ENCODE peak calls at places on chromosomes 2 and 18, in five cellular contexts. Z is HCT116, S is breast epithelium, T is SK-N-SH, G is body of pancreas. N is an unnamed sample.

GRCh38 chr2:140624188-140624587 is 1506.6 kb downstream of the LRP1B start:
- DNase-seq in Z (no peak), S (no peak), T (no peak), G (no peak), N (no peak)

GRCh38 chr2:71646028-71646427 is 192.7 kb downstream of the DYSF start:
- DNase-seq in Z (no peak), S (peak; percentile 84), T (no peak), G (no peak), N (peak; percentile 50)

GRCh38 chr2:158809816-158810215 is 14.7 kb downstream of the DAPL1 start:
- DNase-seq in Z (no peak), S (no peak), T (no peak), G (no peak), N (no peak)

GRCh38 chr2:20728114-20728758 is 61.3 kb downstream of the GDF7 start:
- DNase-seq in Z (no peak), S (no peak), T (no peak), G (no peak), N (peak; percentile 22)

GRCh38 chr2:127805491-127805890 is 5.5 kb downstream of the WDR33 start:
- DNase-seq in Z (no peak), S (no peak), T (no peak), G (no peak), N (no peak)

GRCh38 chr2:233210843-233211600 is 40.5 kb upstream of the ATG16L1 start:
- DNase-seq in Z (peak; percentile 62), S (peak; percentile 83), T (no peak), G (peak; percentile 48), N (no peak)

GRCh38 chr2:232871835-232872736 is 2.0 kb downstream of the SNORC start:
- DNase-seq in Z (no peak), S (peak; percentile 88), T (peak; percentile 16), G (peak; percentile 12), N (no peak)

GRCh38 chr18:61333746-61334490 is 688 bp downstream of the CDH20 start:
- DNase-seq in Z (no peak), S (no peak), T (peak; percentile 78), G (no peak), N (peak; percentile 21)

GRCh38 chr2:133418671-133419070 is 149.6 kb downstream of the NCKAP5 start:
- DNase-seq in Z (no peak), S (no peak), T (no peak), G (no peak), N (no peak)

GRCh38 chr2:18754286-18754685 is 164.9 kb upstream of the NT5C1B start:
- DNase-seq in Z (no peak), S (no peak), T (no peak), G (no peak), N (no peak)

GRCh38 chr2:57703407-57703806 is 343.2 kb upstream of the VRK2 start:
- DNase-seq in Z (no peak), S (no peak), T (no peak), G (no peak), N (no peak)

GRCh38 chr2:238938460-238939055 is 90.7 kb downstream of the TWIST2 start:
- DNase-seq in Z (no peak), S (peak; percentile 58), T (no peak), G (peak; percentile 42), N (no peak)

GRCh38 chr2:926259-926780 is 24.3 kb upstream of the SNTG2 start:
- DNase-seq in Z (no peak), S (no peak), T (no peak), G (no peak), N (no peak)

GRCh38 chr18:9707381-9708056 is 582 bp upstream of the RAB31 start:
- DNase-seq in Z (no peak), S (no peak), T (no peak), G (no peak), N (peak; percentile 48)
- H3K27ac ChIP-seq in Z (peak overlapping the region; percentile 63), S (peak overlapping the region; percentile 80), T (peak overlapping the region; percentile 57), G (peak overlapping the region; percentile 61), N (no peak overlapping the region)

GRCh38 chr2:46813046-46813445 is 102.6 kb downstream of the MCFD2 start:
- DNase-seq in Z (no peak), S (peak; percentile 17), T (peak; percentile 77), G (no peak), N (peak; percentile 76)
- H3K27ac ChIP-seq in Z (no peak overlapping the region), S (peak overlapping the region; percentile 79), T (peak overlapping the region; percentile 97), G (peak overlapping the region; percentile 17), N (no peak overlapping the region)

GRCh38 chr2:77831471-77831870 is 309.3 kb upstream of the LRRTM4 start:
- DNase-seq in Z (no peak), S (no peak), T (no peak), G (no peak), N (no peak)

GRCh38 chr2:77831878-77832277 is 309.7 kb upstream of the LRRTM4 start:
- DNase-seq in Z (no peak), S (no peak), T (no peak), G (no peak), N (no peak)

GRCh38 chr2:77834360-77835002 is 312.3 kb upstream of the LRRTM4 start:
- DNase-seq in Z (peak; percentile 4), S (no peak), T (no peak), G (no peak), N (no peak)

GRCh38 chr2:77831068-77831467 is 308.9 kb upstream of the LRRTM4 start:
- DNase-seq in Z (no peak), S (no peak), T (no peak), G (no peak), N (no peak)
- H3K27ac ChIP-seq in Z (no peak overlapping the region), S (no peak overlapping the region), T (no peak overlapping the region), G (no peak overlapping the region), N (no peak overlapping the region)

GRCh38 chr2:162265666-162266467 is 22.6 kb upstream of the FAP start:
- DNase-seq in Z (no peak), S (no peak), T (no peak), G (no peak), N (no peak)
- H3K27ac ChIP-seq in Z (no peak overlapping the region), S (no peak overlapping the region), T (no peak overlapping the region), G (no peak overlapping the region), N (no peak overlapping the region)

GRCh38 chr2:41464395-41464794 is 583.4 kb upstream of the PKDCC start:
- DNase-seq in Z (no peak), S (no peak), T (no peak), G (no peak), N (no peak)
- H3K27ac ChIP-seq in Z (no peak overlapping the region), S (no peak overlapping the region), T (no peak overlapping the region), G (no peak overlapping the region), N (no peak overlapping the region)

DNA sequence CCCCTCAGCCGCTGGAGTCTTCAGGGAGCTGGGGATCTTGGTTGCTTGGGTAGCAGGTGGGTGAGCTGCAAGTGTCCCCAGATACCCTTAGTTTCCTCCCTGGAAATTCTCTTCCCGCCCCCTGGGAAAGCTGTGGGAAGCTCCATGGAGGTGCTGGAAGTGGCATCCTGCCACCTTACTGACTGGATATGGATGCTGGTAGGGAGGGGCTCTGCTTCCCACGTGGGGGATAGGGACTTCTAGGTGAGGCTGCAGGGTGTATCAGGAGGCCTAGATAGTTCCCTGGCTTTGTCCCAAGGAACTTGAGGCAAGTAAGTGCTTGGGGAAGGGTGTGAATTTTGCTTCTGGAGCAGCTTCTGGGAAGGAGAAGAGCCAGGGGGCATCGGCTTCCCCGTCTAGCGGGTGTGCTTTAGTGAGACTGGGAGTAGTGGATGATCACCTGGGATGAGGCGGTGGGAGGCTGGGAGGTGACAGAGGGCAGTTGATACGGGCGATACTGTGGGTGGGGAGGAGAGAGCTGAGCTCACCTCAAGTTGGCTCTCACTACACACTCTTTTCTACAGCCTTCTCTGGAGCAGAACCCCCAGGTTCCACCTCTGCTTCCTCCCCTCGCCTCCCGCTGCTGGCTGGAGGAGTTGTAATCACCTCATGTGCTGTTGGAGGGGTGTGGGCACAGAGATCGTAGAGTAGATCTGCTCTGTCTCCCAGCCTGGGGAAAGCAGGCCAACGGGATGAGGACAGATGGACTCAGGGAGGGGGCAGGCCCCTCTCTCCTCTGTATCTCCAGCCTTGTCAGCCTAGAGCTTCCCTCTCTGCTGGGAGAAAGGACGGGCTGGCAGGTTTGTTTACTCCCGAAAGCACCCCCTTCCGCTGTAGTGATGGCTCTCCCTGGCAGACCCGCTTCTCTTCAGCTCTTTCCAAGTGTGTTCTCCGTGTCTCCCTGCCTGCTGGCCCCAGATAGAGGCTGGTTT is 19.8 kb downstream of the TET3 start:
- DNase-seq in Z (no peak), S (no peak), T (no peak), G (no peak), N (no peak)
- H3K27ac ChIP-seq in Z (no peak overlapping the region), S (no peak overlapping the region), T (no peak overlapping the region), G (no peak overlapping the region), N (no peak overlapping the region)

GRCh38 chr2:42942214-42942989 is 150.0 kb upstream of the HAAO start:
- DNase-seq in Z (no peak), S (no peak), T (no peak), G (no peak), N (no peak)
- H3K27ac ChIP-seq in Z (no peak overlapping the region), S (no peak overlapping the region), T (no peak overlapping the region), G (no peak overlapping the region), N (no peak overlapping the region)

GRCh38 chr2:68418419-68418818 is 48.7 kb downstream of the FBXO48 start:
- DNase-seq in Z (no peak), S (no peak), T (no peak), G (no peak), N (no peak)
- H3K27ac ChIP-seq in Z (no peak overlapping the region), S (no peak overlapping the region), T (no peak overlapping the region), G (no peak overlapping the region), N (peak overlapping the region; percentile 8)

DNA sequence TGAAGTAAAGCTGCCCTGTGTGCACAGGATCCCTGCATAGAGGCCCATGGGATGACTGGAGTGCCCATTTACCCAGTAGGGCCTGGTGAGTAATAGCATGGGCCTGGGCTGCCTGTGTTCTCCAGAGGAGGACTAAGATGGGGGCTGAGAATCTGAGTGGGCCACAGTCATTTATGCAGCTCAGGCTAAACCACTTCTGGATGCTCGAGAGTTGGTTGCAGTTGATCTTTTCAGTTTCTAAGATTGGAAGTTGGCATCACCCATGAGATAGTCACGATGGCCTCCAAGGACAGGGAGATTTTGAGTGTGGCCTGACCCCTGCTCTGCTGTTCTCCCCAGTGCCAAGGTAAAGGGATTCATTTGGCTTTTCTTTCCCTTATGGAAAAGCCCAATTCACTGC is 179.1 kb upstream of the SPRED2 start:
- DNase-seq in Z (no peak), S (no peak), T (no peak), G (no peak), N (no peak)
- H3K27ac ChIP-seq in Z (no peak overlapping the region), S (no peak overlapping the region), T (no peak overlapping the region), G (no peak overlapping the region), N (no peak overlapping the region)

GRCh38 chr2:170512271-170512670 is 202.9 kb upstream of the SP5 start:
- DNase-seq in Z (no peak), S (no peak), T (no peak), G (no peak), N (no peak)
- H3K27ac ChIP-seq in Z (no peak overlapping the region), S (no peak overlapping the region), T (no peak overlapping the region), G (no peak overlapping the region), N (no peak overlapping the region)